ENCODE peak calls at places on chromosome 10, in eight cellular contexts. S is NCI-H748 treated with DMSO at 0.1 percent for 48 hours; T is Peyer's patch; P is MM.1S; I is Right ventricle myocardium inferior; K is CD8-positive, alpha-beta T cell; M is iris pigment epithelial cell; X is NCI-H1694 treated with DMSO at 0.1 percent for 48 hours. V is an unnamed sample.

GRCh38 chr10:21315321-21316220 is 209.9 kb downstream of the SKIDA1 start:
- DNase-seq in S (no peak), T (peak), P (no peak), I (peak), K (no peak), M (peak), X (no peak), V (peak)

GRCh38 chr10:88531383-88532092 is 51.6 kb downstream of the RNLS start:
- DNase-seq in S (no peak), T (no peak), P (no peak), I (no peak), K (no peak), M (no peak), X (no peak), V (no peak)

GRCh38 chr10:125868372-125868975 is 12.6 kb downstream of the DHX32 start:
- DNase-seq in S (peak), T (no peak), P (peak), I (no peak), K (peak), M (peak), X (no peak), V (peak)

GRCh38 chr10:61842755-61843497 is 58.6 kb upstream of the ARID5B start:
- DNase-seq in S (no peak), T (no peak), P (no peak), I (no peak), K (no peak), M (peak), X (no peak), V (peak)

GRCh38 chr10:96719205-96719604 is 1.1 kb downstream of the PIK3AP1 start:
- DNase-seq in S (peak), T (no peak), P (no peak), I (no peak), K (no peak), M (no peak), X (no peak), V (no peak)

GRCh38 chr10:26770069-26770468 is 72.6 kb downstream of the PDSS1 start:
- DNase-seq in S (no peak), T (no peak), P (no peak), I (no peak), K (no peak), M (no peak), X (no peak), V (no peak)

GRCh38 chr10:69479241-69479730 is 28.0 kb downstream of the TSPAN15 start:
- DNase-seq in S (no peak), T (no peak), P (no peak), I (peak), K (no peak), M (no peak), X (peak), V (no peak)

GRCh38 chr10:110495731-110496552 is 1.8 kb upstream of the DUSP5 start:
- DNase-seq in S (no peak), T (peak), P (no peak), I (peak), K (peak), M (peak), X (no peak), V (peak)

GRCh38 chr10:22029450-22030236 is 26.1 kb upstream of the DNAJC1 start:
- DNase-seq in S (no peak), T (no peak), P (no peak), I (no peak), K (no peak), M (no peak), X (no peak), V (peak)

GRCh38 chr10:22599048-22599561 is 115.3 kb downstream of the PIP4K2A start:
- DNase-seq in S (no peak), T (no peak), P (no peak), I (no peak), K (no peak), M (peak), X (no peak), V (peak)

GRCh38 chr10:99484626-99485581 is 47.8 kb upstream of the NKX2-3 start:
- DNase-seq in S (peak), T (no peak), P (no peak), I (no peak), K (no peak), M (no peak), X (no peak), V (no peak)

V was measured in choroid plexus epithelial cell.